ENCODE peak calls at places on chromosomes 13 and 19, in six cellular contexts. One of them, this sample, is unnamed.

GRCh38 chr13:112903606-112904195 is 65.3 kb upstream of the MCF2L start:
- DNase-seq in kidney epithelial cell: no peak
- DNase-seq in Calu3: no peak
- DNase-seq in HL-60: no peak
- DNase-seq in activated CD4-positive, alpha-beta T cell treated with anti-CD3 and anti-CD28 coated beads for 48 hours: no peak
- DNase-seq in activated CD8-positive, alpha-beta memory T cell treated with anti-CD3 and anti-CD28 coated beads for 1 hour: no peak
- DNase-seq in this sample: peak

GRCh38 chr19:46860846-46861690 is at the start of gene ARHGAP35:
- DNase-seq in kidney epithelial cell: no peak
- DNase-seq in Calu3: no peak
- DNase-seq in HL-60: no peak
- DNase-seq in activated CD4-positive, alpha-beta T cell treated with anti-CD3 and anti-CD28 coated beads for 48 hours: peak
- DNase-seq in activated CD8-positive, alpha-beta memory T cell treated with anti-CD3 and anti-CD28 coated beads for 1 hour: no peak
- DNase-seq in this sample: peak

GRCh38 chr13:73082471-73082870 is 23.7 kb downstream of the KLF5 start:
- DNase-seq in kidney epithelial cell: no peak
- DNase-seq in Calu3: no peak
- DNase-seq in HL-60: no peak
- DNase-seq in activated CD4-positive, alpha-beta T cell treated with anti-CD3 and anti-CD28 coated beads for 48 hours: no peak
- DNase-seq in activated CD8-positive, alpha-beta memory T cell treated with anti-CD3 and anti-CD28 coated beads for 1 hour: no peak
- DNase-seq in this sample: no peak

GRCh38 chr13:51065372-51066090 is 45.5 kb downstream of the C13orf42 start:
- DNase-seq in kidney epithelial cell: no peak
- DNase-seq in Calu3: no peak
- DNase-seq in HL-60: no peak
- DNase-seq in activated CD4-positive, alpha-beta T cell treated with anti-CD3 and anti-CD28 coated beads for 48 hours: no peak
- DNase-seq in activated CD8-positive, alpha-beta memory T cell treated with anti-CD3 and anti-CD28 coated beads for 1 hour: no peak
- DNase-seq in this sample: no peak

GRCh38 chr19:6738726-6739389 is 622 bp upstream of the TRIP10 start:
- DNase-seq in kidney epithelial cell: no peak
- DNase-seq in Calu3: no peak
- DNase-seq in HL-60: no peak
- DNase-seq in activated CD4-positive, alpha-beta T cell treated with anti-CD3 and anti-CD28 coated beads for 48 hours: peak
- DNase-seq in activated CD8-positive, alpha-beta memory T cell treated with anti-CD3 and anti-CD28 coated beads for 1 hour: no peak
- DNase-seq in this sample: peak

GRCh38 chr19:5694952-5695648 is 5.0 kb downstream of the RPL36 start:
- DNase-seq in kidney epithelial cell: no peak
- DNase-seq in Calu3: no peak
- DNase-seq in HL-60: no peak
- DNase-seq in activated CD4-positive, alpha-beta T cell treated with anti-CD3 and anti-CD28 coated beads for 48 hours: no peak
- DNase-seq in activated CD8-positive, alpha-beta memory T cell treated with anti-CD3 and anti-CD28 coated beads for 1 hour: no peak
- DNase-seq in this sample: no peak

GRCh38 chr19:51501594-51502263 is at the start of gene SIGLEC12:
- DNase-seq in kidney epithelial cell: no peak
- DNase-seq in Calu3: no peak
- DNase-seq in HL-60: peak
- DNase-seq in activated CD4-positive, alpha-beta T cell treated with anti-CD3 and anti-CD28 coated beads for 48 hours: peak
- DNase-seq in activated CD8-positive, alpha-beta memory T cell treated with anti-CD3 and anti-CD28 coated beads for 1 hour: no peak
- DNase-seq in this sample: no peak

GRCh38 chr13:26914624-26915023 is 154.0 kb upstream of the GPR12 start:
- DNase-seq in kidney epithelial cell: no peak
- DNase-seq in Calu3: no peak
- DNase-seq in HL-60: no peak
- DNase-seq in activated CD4-positive, alpha-beta T cell treated with anti-CD3 and anti-CD28 coated beads for 48 hours: peak
- DNase-seq in activated CD8-positive, alpha-beta memory T cell treated with anti-CD3 and anti-CD28 coated beads for 1 hour: no peak
- DNase-seq in this sample: no peak

GRCh38 chr13:33274264-33274663 is 11.3 kb downstream of the STARD13 start:
- DNase-seq in kidney epithelial cell: no peak
- DNase-seq in Calu3: no peak
- DNase-seq in HL-60: no peak
- DNase-seq in activated CD4-positive, alpha-beta T cell treated with anti-CD3 and anti-CD28 coated beads for 48 hours: no peak
- DNase-seq in activated CD8-positive, alpha-beta memory T cell treated with anti-CD3 and anti-CD28 coated beads for 1 hour: no peak
- DNase-seq in this sample: no peak

GRCh38 chr13:47862841-47863240 is 138.2 kb downstream of the SUCLA2 start:
- DNase-seq in kidney epithelial cell: no peak
- DNase-seq in Calu3: no peak
- DNase-seq in HL-60: no peak
- DNase-seq in activated CD4-positive, alpha-beta T cell treated with anti-CD3 and anti-CD28 coated beads for 48 hours: no peak
- DNase-seq in activated CD8-positive, alpha-beta memory T cell treated with anti-CD3 and anti-CD28 coated beads for 1 hour: no peak
- DNase-seq in this sample: no peak

GRCh38 chr13:96822900-96823299 is 171.4 kb downstream of the OXGR1 start:
- DNase-seq in kidney epithelial cell: no peak
- DNase-seq in Calu3: peak
- DNase-seq in HL-60: no peak
- DNase-seq in activated CD4-positive, alpha-beta T cell treated with anti-CD3 and anti-CD28 coated beads for 48 hours: no peak
- DNase-seq in activated CD8-positive, alpha-beta memory T cell treated with anti-CD3 and anti-CD28 coated beads for 1 hour: no peak
- DNase-seq in this sample: no peak

GRCh38 chr19:45913874-45914830 is at the start of gene NANOS2:
- DNase-seq in kidney epithelial cell: no peak
- DNase-seq in Calu3: no peak
- DNase-seq in HL-60: no peak
- DNase-seq in activated CD4-positive, alpha-beta T cell treated with anti-CD3 and anti-CD28 coated beads for 48 hours: peak
- DNase-seq in activated CD8-positive, alpha-beta memory T cell treated with anti-CD3 and anti-CD28 coated beads for 1 hour: no peak
- DNase-seq in this sample: no peak

GRCh38 chr19:12647490-12648071 is 19.0 kb downstream of the MAN2B1 start:
- DNase-seq in kidney epithelial cell: no peak
- DNase-seq in Calu3: no peak
- DNase-seq in HL-60: no peak
- DNase-seq in activated CD4-positive, alpha-beta T cell treated with anti-CD3 and anti-CD28 coated beads for 48 hours: peak
- DNase-seq in activated CD8-positive, alpha-beta memory T cell treated with anti-CD3 and anti-CD28 coated beads for 1 hour: no peak
- DNase-seq in this sample: no peak

GRCh38 chr13:52161193-52161646 is 1.8 kb upstream of the NEK3 start:
- DNase-seq in kidney epithelial cell: no peak
- DNase-seq in Calu3: no peak
- DNase-seq in HL-60: no peak
- DNase-seq in activated CD4-positive, alpha-beta T cell treated with anti-CD3 and anti-CD28 coated beads for 48 hours: no peak
- DNase-seq in activated CD8-positive, alpha-beta memory T cell treated with anti-CD3 and anti-CD28 coated beads for 1 hour: no peak
- DNase-seq in this sample: no peak

GRCh38 chr19:4829001-4829712 is 2.4 kb downstream of the TICAM1 start:
- DNase-seq in kidney epithelial cell: no peak
- DNase-seq in Calu3: peak
- DNase-seq in HL-60: no peak
- DNase-seq in activated CD4-positive, alpha-beta T cell treated with anti-CD3 and anti-CD28 coated beads for 48 hours: no peak
- DNase-seq in activated CD8-positive, alpha-beta memory T cell treated with anti-CD3 and anti-CD28 coated beads for 1 hour: no peak
- DNase-seq in this sample: no peak

GRCh38 chr19:30224689-30225606 is 147.2 kb upstream of the ZNF536 start:
- DNase-seq in kidney epithelial cell: no peak
- DNase-seq in Calu3: no peak
- DNase-seq in HL-60: no peak
- DNase-seq in activated CD4-positive, alpha-beta T cell treated with anti-CD3 and anti-CD28 coated beads for 48 hours: peak
- DNase-seq in activated CD8-positive, alpha-beta memory T cell treated with anti-CD3 and anti-CD28 coated beads for 1 hour: no peak
- DNase-seq in this sample: no peak

GRCh38 chr19:2823646-2824045 is 4.0 kb downstream of the ZNF554 start:
- DNase-seq in kidney epithelial cell: no peak
- DNase-seq in Calu3: no peak
- DNase-seq in HL-60: no peak
- DNase-seq in activated CD4-positive, alpha-beta T cell treated with anti-CD3 and anti-CD28 coated beads for 48 hours: no peak
- DNase-seq in activated CD8-positive, alpha-beta memory T cell treated with anti-CD3 and anti-CD28 coated beads for 1 hour: no peak
- DNase-seq in this sample: no peak

GRCh38 chr13:27868639-27869435 is 51.0 kb upstream of the PDX1 start:
- DNase-seq in kidney epithelial cell: no peak
- DNase-seq in Calu3: peak
- DNase-seq in HL-60: no peak
- DNase-seq in activated CD4-positive, alpha-beta T cell treated with anti-CD3 and anti-CD28 coated beads for 48 hours: no peak
- DNase-seq in activated CD8-positive, alpha-beta memory T cell treated with anti-CD3 and anti-CD28 coated beads for 1 hour: no peak
- DNase-seq in this sample: no peak